ENCODE peak calls at places on chromosomes 12 and 14, in five cellular contexts. One of them, this sample, is unnamed. For H3K36me3, the result is how much of the 10 kb centered on the place peaks cover.

GRCh38 chr14:104591031-104591430 is 11.5 kb downstream of the C14orf180 start:
- DNase-seq in bronchial epithelial cell: no peak
- DNase-seq in CD8-positive, alpha-beta memory T cell: no peak
- DNase-seq in tibial nerve: no peak
- DNase-seq in stomach: no peak
- DNase-seq in this sample: no peak

GRCh38 chr12:6183689-6184441 is 16.3 kb upstream of the CD9 start:
- DNase-seq in stomach: peak
- DNase-seq in tibial nerve: no peak
- DNase-seq in CD8-positive, alpha-beta memory T cell: no peak
- DNase-seq in bronchial epithelial cell: peak
- DNase-seq in this sample: no peak

GRCh38 chr14:23055621-23056256 is 1.6 kb downstream of the CDH24 start:
- DNase-seq in tibial nerve: no peak
- DNase-seq in bronchial epithelial cell: no peak
- DNase-seq in CD8-positive, alpha-beta memory T cell: no peak
- DNase-seq in stomach: no peak
- DNase-seq in this sample: no peak

GRCh38 chr12:40225337-40225983 is 663 bp downstream of the LRRK2 start:
- DNase-seq in stomach: no peak
- DNase-seq in bronchial epithelial cell: no peak
- DNase-seq in CD8-positive, alpha-beta memory T cell: no peak
- DNase-seq in tibial nerve: no peak
- DNase-seq in this sample: no peak

GRCh38 chr12:54937929-54938328 is 46.6 kb downstream of the TESPA1 start:
- DNase-seq in CD8-positive, alpha-beta memory T cell: no peak
- DNase-seq in bronchial epithelial cell: no peak
- DNase-seq in stomach: no peak
- DNase-seq in tibial nerve: no peak
- DNase-seq in this sample: no peak

GRCh38 chr14:102985665-102986064 is 63.2 kb downstream of the AMN start:
- DNase-seq in CD8-positive, alpha-beta memory T cell: no peak
- DNase-seq in bronchial epithelial cell: peak
- DNase-seq in stomach: no peak
- DNase-seq in tibial nerve: no peak
- DNase-seq in this sample: no peak

GRCh38 chr12:80422549-80422948 is 21.5 kb upstream of the PTPRQ start:
- DNase-seq in CD8-positive, alpha-beta memory T cell: no peak
- DNase-seq in bronchial epithelial cell: peak
- DNase-seq in tibial nerve: no peak
- DNase-seq in stomach: no peak
- DNase-seq in this sample: no peak

GRCh38 chr12:102480401-102480800 is at the start of gene IGF1:
- DNase-seq in CD8-positive, alpha-beta memory T cell: no peak
- DNase-seq in stomach: no peak
- DNase-seq in bronchial epithelial cell: no peak
- DNase-seq in tibial nerve: no peak
- DNase-seq in this sample: no peak

GRCh38 chr14:72518809-72519377 is 375.0 kb downstream of the DPF3 start:
- DNase-seq in tibial nerve: no peak
- DNase-seq in CD8-positive, alpha-beta memory T cell: no peak
- DNase-seq in bronchial epithelial cell: no peak
- DNase-seq in stomach: no peak
- DNase-seq in this sample: no peak

GRCh38 chr12:107776171-107776570 is 1.7 kb downstream of the ASCL4 start:
- DNase-seq in CD8-positive, alpha-beta memory T cell: no peak
- DNase-seq in tibial nerve: no peak
- DNase-seq in bronchial epithelial cell: no peak
- DNase-seq in stomach: peak
- DNase-seq in this sample: no peak
- H3K36me3 ChIP-seq in CD8-positive, alpha-beta memory T cell: under half
- H3K36me3 ChIP-seq in tibial nerve: under half
- H3K36me3 ChIP-seq in bronchial epithelial cell: under half
- H3K36me3 ChIP-seq in stomach: under half
- H3K36me3 ChIP-seq in this sample: under half

GRCh38 chr14:24369463-24369862 is 1.5 kb downstream of the NFATC4 start:
- DNase-seq in bronchial epithelial cell: no peak
- DNase-seq in CD8-positive, alpha-beta memory T cell: no peak
- DNase-seq in tibial nerve: no peak
- DNase-seq in stomach: no peak
- DNase-seq in this sample: no peak

GRCh38 chr14:24369907-24370687 is 2.1 kb downstream of the NFATC4 start:
- DNase-seq in CD8-positive, alpha-beta memory T cell: no peak
- DNase-seq in stomach: no peak
- DNase-seq in tibial nerve: no peak
- DNase-seq in bronchial epithelial cell: no peak
- DNase-seq in this sample: no peak

GRCh38 chr14:24368562-24369252 is 723 bp downstream of the NFATC4 start:
- DNase-seq in stomach: no peak
- DNase-seq in CD8-positive, alpha-beta memory T cell: peak
- DNase-seq in bronchial epithelial cell: no peak
- DNase-seq in tibial nerve: peak
- DNase-seq in this sample: peak

GRCh38 chr14:24376448-24377070 is 8.6 kb downstream of the NFATC4 start:
- DNase-seq in CD8-positive, alpha-beta memory T cell: no peak
- DNase-seq in tibial nerve: no peak
- DNase-seq in bronchial epithelial cell: no peak
- DNase-seq in stomach: no peak
- DNase-seq in this sample: no peak

GRCh38 chr14:24372701-24373416 is 4.9 kb downstream of the NFATC4 start:
- DNase-seq in CD8-positive, alpha-beta memory T cell: no peak
- DNase-seq in bronchial epithelial cell: no peak
- DNase-seq in stomach: peak
- DNase-seq in tibial nerve: no peak
- DNase-seq in this sample: no peak
- H3K36me3 ChIP-seq in CD8-positive, alpha-beta memory T cell: under half
- H3K36me3 ChIP-seq in bronchial epithelial cell: under half
- H3K36me3 ChIP-seq in stomach: half or more
- H3K36me3 ChIP-seq in tibial nerve: under half
- H3K36me3 ChIP-seq in this sample: under half

DNA sequence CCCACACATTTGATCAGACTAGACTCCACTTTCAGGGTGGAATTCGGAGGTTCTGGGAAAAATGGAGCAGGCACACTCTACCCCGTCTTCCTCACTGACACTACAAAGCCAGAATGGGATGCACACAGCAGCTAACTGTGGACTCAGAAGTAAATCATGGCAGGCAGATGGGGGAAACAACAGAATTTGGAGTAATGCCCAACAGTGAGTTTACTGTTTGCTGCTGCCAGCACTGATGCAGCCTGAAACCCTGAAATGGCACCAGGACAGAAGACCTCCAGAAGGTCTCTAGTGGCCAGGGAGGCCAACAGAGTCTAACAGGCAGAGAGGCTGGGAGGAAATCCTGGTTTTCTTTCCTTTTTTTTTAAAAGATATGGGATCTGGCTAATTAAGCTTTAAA is 24.6 kb downstream of the KCTD10 start:
- DNase-seq in tibial nerve: no peak
- DNase-seq in bronchial epithelial cell: no peak
- DNase-seq in CD8-positive, alpha-beta memory T cell: no peak
- DNase-seq in stomach: no peak
- DNase-seq in this sample: no peak
- H3K36me3 ChIP-seq in tibial nerve: under half
- H3K36me3 ChIP-seq in bronchial epithelial cell: under half
- H3K36me3 ChIP-seq in CD8-positive, alpha-beta memory T cell: under half
- H3K36me3 ChIP-seq in stomach: half or more
- H3K36me3 ChIP-seq in this sample: under half

GRCh38 chr12:108804361-108804949 is 52.9 kb downstream of the SSH1 start:
- DNase-seq in CD8-positive, alpha-beta memory T cell: no peak
- DNase-seq in stomach: no peak
- DNase-seq in tibial nerve: no peak
- DNase-seq in bronchial epithelial cell: no peak
- DNase-seq in this sample: no peak

GRCh38 chr12:108806921-108807320 is 50.5 kb downstream of the SSH1 start:
- DNase-seq in tibial nerve: no peak
- DNase-seq in CD8-positive, alpha-beta memory T cell: no peak
- DNase-seq in bronchial epithelial cell: no peak
- DNase-seq in stomach: no peak
- DNase-seq in this sample: no peak

GRCh38 chr12:108803428-108804105 is 53.8 kb downstream of the SSH1 start:
- DNase-seq in CD8-positive, alpha-beta memory T cell: peak
- DNase-seq in tibial nerve: peak
- DNase-seq in bronchial epithelial cell: peak
- DNase-seq in stomach: peak
- DNase-seq in this sample: no peak

GRCh38 chr12:108806350-108806749 is 51.0 kb downstream of the SSH1 start:
- DNase-seq in bronchial epithelial cell: no peak
- DNase-seq in CD8-positive, alpha-beta memory T cell: no peak
- DNase-seq in tibial nerve: no peak
- DNase-seq in stomach: no peak
- DNase-seq in this sample: no peak

DNA sequence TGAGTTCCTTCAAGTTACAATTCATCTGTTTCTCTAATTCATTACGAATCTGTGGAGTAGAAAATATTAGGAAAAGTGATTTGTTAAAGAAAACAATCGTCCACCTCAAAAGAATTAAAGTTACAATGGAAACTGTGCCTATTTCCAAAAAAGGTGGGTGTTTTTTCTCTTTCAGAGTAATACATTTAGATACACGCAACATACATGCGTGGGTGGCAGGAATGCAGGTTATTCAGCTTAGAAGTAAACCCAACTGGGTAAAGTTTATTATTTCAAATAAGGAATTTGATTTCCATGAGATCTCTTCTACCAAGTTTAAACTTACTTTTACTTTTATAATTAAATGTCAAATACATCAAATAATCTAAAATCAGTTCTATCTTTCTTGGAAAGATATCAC is 52.2 kb downstream of the SSH1 start:
- DNase-seq in tibial nerve: no peak
- DNase-seq in CD8-positive, alpha-beta memory T cell: no peak
- DNase-seq in stomach: no peak
- DNase-seq in bronchial epithelial cell: no peak
- DNase-seq in this sample: no peak
- H3K36me3 ChIP-seq in tibial nerve: under half
- H3K36me3 ChIP-seq in CD8-positive, alpha-beta memory T cell: under half
- H3K36me3 ChIP-seq in stomach: half or more
- H3K36me3 ChIP-seq in bronchial epithelial cell: under half
- H3K36me3 ChIP-seq in this sample: half or more

DNA sequence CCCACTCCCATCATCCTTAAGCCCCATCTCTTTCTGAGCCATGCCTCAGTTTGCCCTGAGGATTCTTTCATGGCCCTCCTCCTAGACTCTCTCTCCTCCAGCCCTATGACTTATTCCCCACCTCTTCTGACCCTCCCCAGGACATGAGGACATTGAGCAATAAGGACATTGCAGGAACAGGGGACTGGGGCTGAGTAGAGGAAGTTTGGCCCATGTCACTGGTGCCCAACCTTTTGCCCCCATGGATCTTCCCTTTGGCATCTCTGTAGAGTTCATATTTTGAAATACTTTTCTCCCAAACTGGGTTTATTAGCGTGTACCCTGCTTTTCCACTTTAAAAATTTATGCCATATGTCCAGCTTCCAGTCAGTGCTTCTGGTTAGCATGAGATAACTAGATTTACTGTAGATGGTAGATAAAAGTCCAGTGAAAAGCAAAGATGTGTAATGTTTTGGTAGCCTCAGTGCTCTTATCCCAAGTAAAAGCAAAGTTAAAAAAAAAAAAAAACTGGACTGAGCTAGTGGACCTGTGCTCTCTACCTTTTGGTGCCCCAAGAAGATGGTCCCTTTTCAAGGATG is 6.1 kb upstream of the LRP1-AS start:
- DNase-seq in tibial nerve: no peak
- DNase-seq in CD8-positive, alpha-beta memory T cell: no peak
- DNase-seq in stomach: no peak
- DNase-seq in bronchial epithelial cell: no peak
- DNase-seq in this sample: no peak
- H3K36me3 ChIP-seq in tibial nerve: under half
- H3K36me3 ChIP-seq in CD8-positive, alpha-beta memory T cell: under half
- H3K36me3 ChIP-seq in stomach: under half
- H3K36me3 ChIP-seq in bronchial epithelial cell: under half
- H3K36me3 ChIP-seq in this sample: under half

GRCh38 chr12:48826209-48826855 is 8.0 kb downstream of the CACNB3 start:
- DNase-seq in CD8-positive, alpha-beta memory T cell: no peak
- DNase-seq in bronchial epithelial cell: peak
- DNase-seq in stomach: no peak
- DNase-seq in tibial nerve: no peak
- DNase-seq in this sample: no peak

GRCh38 chr12:48827026-48827425 is 8.7 kb downstream of the CACNB3 start:
- DNase-seq in CD8-positive, alpha-beta memory T cell: no peak
- DNase-seq in stomach: no peak
- DNase-seq in bronchial epithelial cell: no peak
- DNase-seq in tibial nerve: no peak
- DNase-seq in this sample: no peak

GRCh38 chr12:48828841-48829575 is 10.7 kb downstream of the CACNB3 start:
- DNase-seq in tibial nerve: no peak
- DNase-seq in CD8-positive, alpha-beta memory T cell: no peak
- DNase-seq in bronchial epithelial cell: no peak
- DNase-seq in stomach: no peak
- DNase-seq in this sample: no peak

GRCh38 chr12:48827513-48828096 is 9.3 kb downstream of the CACNB3 start:
- DNase-seq in tibial nerve: no peak
- DNase-seq in bronchial epithelial cell: no peak
- DNase-seq in stomach: no peak
- DNase-seq in CD8-positive, alpha-beta memory T cell: no peak
- DNase-seq in this sample: no peak

GRCh38 chr12:48828293-48828692 is 10.0 kb downstream of the CACNB3 start:
- DNase-seq in bronchial epithelial cell: no peak
- DNase-seq in stomach: no peak
- DNase-seq in tibial nerve: no peak
- DNase-seq in CD8-positive, alpha-beta memory T cell: no peak
- DNase-seq in this sample: no peak
- H3K36me3 ChIP-seq in bronchial epithelial cell: under half
- H3K36me3 ChIP-seq in stomach: half or more
- H3K36me3 ChIP-seq in tibial nerve: under half
- H3K36me3 ChIP-seq in CD8-positive, alpha-beta memory T cell: under half
- H3K36me3 ChIP-seq in this sample: under half

GRCh38 chr14:31124197-31124596 is 83.4 kb downstream of the HECTD1 start:
- DNase-seq in bronchial epithelial cell: no peak
- DNase-seq in CD8-positive, alpha-beta memory T cell: no peak
- DNase-seq in stomach: no peak
- DNase-seq in tibial nerve: no peak
- DNase-seq in this sample: no peak
- H3K36me3 ChIP-seq in bronchial epithelial cell: under half
- H3K36me3 ChIP-seq in CD8-positive, alpha-beta memory T cell: under half
- H3K36me3 ChIP-seq in stomach: half or more
- H3K36me3 ChIP-seq in tibial nerve: under half
- H3K36me3 ChIP-seq in this sample: under half

GRCh38 chr12:132074216-132074615 is 69.9 kb downstream of the DDX51 start:
- DNase-seq in tibial nerve: no peak
- DNase-seq in bronchial epithelial cell: no peak
- DNase-seq in stomach: no peak
- DNase-seq in CD8-positive, alpha-beta memory T cell: no peak
- DNase-seq in this sample: no peak
- H3K36me3 ChIP-seq in tibial nerve: under half
- H3K36me3 ChIP-seq in bronchial epithelial cell: under half
- H3K36me3 ChIP-seq in stomach: half or more
- H3K36me3 ChIP-seq in CD8-positive, alpha-beta memory T cell: under half
- H3K36me3 ChIP-seq in this sample: half or more